ENCODE peak calls at places on chromosomes 12 and 14, in nine cellular contexts. F is K562, U is HCT116, O is astrocyte, G is GM23338, M is endothelial cell of umbilical vein, X is MM.1S, N is neural progenitor cell, V is hepatocyte. Y is an unnamed sample.

GRCh38 chr12:77685112-77685511 is 145.6 kb upstream of the NAV3 start:
- DNase-seq in F (no peak), U (peak; percentile 71), O (peak; percentile 57), G (peak; percentile 82), M (peak; percentile 80), X (peak; percentile 72), N (peak; percentile 85), V (peak; percentile 84), Y (peak; percentile 88)

GRCh38 chr12:131202592-131203378 is 249.1 kb downstream of the ADGRD1 start:
- DNase-seq in F (peak; percentile 6), U (no peak), O (no peak), G (no peak), M (no peak), X (no peak), N (no peak), V (no peak), Y (no peak)

GRCh38 chr14:91946313-91947195 is 940 bp downstream of the FBLN5 start:
- DNase-seq in F (no peak), U (no peak), O (peak; percentile 22), G (no peak), M (peak; percentile 55), X (no peak), N (no peak), V (no peak), Y (peak; percentile 28)

GRCh38 chr14:68673464-68673863 is 119.4 kb downstream of the ZFP36L1 start:
- DNase-seq in F (no peak), U (no peak), O (no peak), G (no peak), M (no peak), X (no peak), N (no peak), V (no peak), Y (no peak)

GRCh38 chr12:105935981-105936380 is 202.8 kb downstream of the NUAK1 start:
- DNase-seq in F (no peak), U (no peak), O (peak; percentile 74), G (no peak), M (peak; percentile 13), X (no peak), N (no peak), V (no peak), Y (no peak)

GRCh38 chr12:50922820-50923219 is 29.5 kb upstream of the HIGD1C start:
- DNase-seq in F (no peak), U (no peak), O (no peak), G (no peak), M (peak; percentile 47), X (no peak), N (peak; percentile 17), V (no peak), Y (no peak)

GRCh38 chr12:111636209-111636928 is 37.3 kb upstream of the ATXN2 start:
- DNase-seq in F (peak; percentile 81), U (no peak), O (peak; percentile 76), G (peak; percentile 85), M (peak; percentile 55), X (no peak), N (peak; percentile 84), V (peak; percentile 78), Y (peak; percentile 65)

GRCh38 chr12:123397400-123397799 is 13.5 kb downstream of the KMT5A start:
- DNase-seq in F (no peak), U (no peak), O (no peak), G (no peak), M (no peak), X (no peak), N (no peak), V (no peak), Y (no peak)

GRCh38 chr14:96267336-96267735 is 11.3 kb downstream of the BDKRB1 start:
- DNase-seq in F (no peak), U (no peak), O (peak; percentile 64), G (no peak), M (no peak), X (no peak), N (no peak), V (peak; percentile 65), Y (peak; percentile 79)

GRCh38 chr12:108040968-108041367 is 88.1 kb upstream of the WSCD2 start:
- DNase-seq in F (no peak), U (no peak), O (no peak), G (no peak), M (no peak), X (no peak), N (no peak), V (no peak), Y (no peak)

GRCh38 chr12:52243774-52244614 is 11.0 kb downstream of the KRT7 start:
- DNase-seq in F (no peak), U (no peak), O (peak; percentile 85), G (no peak), M (peak; percentile 84), X (peak; percentile 10), N (no peak), V (peak; percentile 59), Y (peak; percentile 27)

GRCh38 chr12:24947541-24948451 is 1.1 kb downstream of the BCAT1 start:
- DNase-seq in F (no peak), U (no peak), O (no peak), G (peak; percentile 46), M (peak; percentile 70), X (no peak), N (peak; percentile 40), V (no peak), Y (no peak)

GRCh38 chr14:102805454-102805891 is 28.2 kb downstream of the TRAF3 start:
- DNase-seq in F (peak; percentile 34), U (peak; percentile 68), O (peak; percentile 76), G (no peak), M (no peak), X (peak; percentile 71), N (no peak), V (no peak), Y (no peak)

GRCh38 chr12:3190101-3190500 is 112.9 kb downstream of the TSPAN9 start:
- DNase-seq in F (no peak), U (no peak), O (no peak), G (no peak), M (peak; percentile 72), X (no peak), N (no peak), V (no peak), Y (no peak)

GRCh38 chr12:75812341-75813018 is 219.1 kb downstream of the PHLDA1 start:
- DNase-seq in F (no peak), U (no peak), O (peak; percentile 75), G (peak; percentile 67), M (no peak), X (peak; percentile 68), N (peak; percentile 5), V (peak; percentile 8), Y (peak; percentile 60)

GRCh38 chr12:37666069-37666781 is 650.3 kb upstream of the ALG10B start:
- DNase-seq in F (no peak), U (no peak), O (no peak), G (no peak), M (no peak), X (no peak), N (no peak), V (no peak), Y (no peak)

GRCh38 chr14:30214456-30215090 is 286.9 kb upstream of the PRKD1 start:
- DNase-seq in F (peak; percentile 22), U (peak; percentile 8), O (peak; percentile 58), G (peak; percentile 75), M (peak; percentile 65), X (peak; percentile 36), N (peak; percentile 72), V (peak; percentile 72), Y (peak; percentile 72)

GRCh38 chr14:71416392-71416791 is 509.1 kb downstream of the PCNX1 start:
- DNase-seq in F (no peak), U (no peak), O (peak; percentile 18), G (no peak), M (no peak), X (no peak), N (no peak), V (no peak), Y (no peak)

GRCh38 chr12:43309845-43310405 is 242.1 kb downstream of the ADAMTS20 start:
- DNase-seq in F (no peak), U (no peak), O (peak; percentile 95), G (no peak), M (no peak), X (peak; percentile 16), N (no peak), V (no peak), Y (no peak)

GRCh38 chr12:56900583-56900982 is 33.6 kb downstream of the SDR9C7 start:
- DNase-seq in F (peak; percentile 59), U (peak; percentile 91), O (no peak), G (no peak), M (peak; percentile 83), X (no peak), N (no peak), V (no peak), Y (no peak)

GRCh38 chr12:51771008-51771407 is 77.5 kb downstream of the FIGNL2 start:
- DNase-seq in F (no peak), U (no peak), O (no peak), G (no peak), M (no peak), X (no peak), N (no peak), V (no peak), Y (no peak)

GRCh38 chr12:67661311-67662011 is 12.9 kb downstream of the DYRK2 start:
- DNase-seq in F (no peak), U (no peak), O (peak; percentile 80), G (no peak), M (no peak), X (no peak), N (no peak), V (no peak), Y (peak; percentile 85)

GRCh38 chr12:122048156-122048555 is 26.5 kb downstream of the BCL7A start:
- DNase-seq in F (no peak), U (no peak), O (peak; percentile 80), G (no peak), M (no peak), X (no peak), N (no peak), V (peak; percentile 54), Y (no peak)

GRCh38 chr14:66758031-66758613 is 250.2 kb downstream of the GPHN start:
- DNase-seq in F (no peak), U (no peak), O (no peak), G (peak; percentile 66), M (no peak), X (no peak), N (peak; percentile 31), V (no peak), Y (no peak)
- TF ChIP-seq CTCF in F (no peak), U (peak; percentile 28), O (no peak), G (peak; percentile 62), M (no peak), X (no peak), N (peak; percentile 52), V (peak; percentile 3), Y (peak; percentile 34)

GRCh38 chr14:60655114-60655897 is 6.0 kb upstream of the SIX1 start:
- DNase-seq in F (no peak), U (no peak), O (no peak), G (peak; percentile 82), M (no peak), X (no peak), N (peak; percentile 65), V (peak; percentile 63), Y (no peak)
- TF ChIP-seq EZH2 in F (no peak), U (no peak), O (no peak), G (peak; percentile 94), M (no peak), X (no peak), N (peak; percentile 5), V (no peak), Y (no peak)

GRCh38 chr14:33275879-33276278 is 337.2 kb downstream of the NPAS3 start:
- DNase-seq in F (no peak), U (no peak), O (no peak), G (no peak), M (no peak), X (no peak), N (no peak), V (no peak), Y (no peak)
- TF ChIP-seq CTCF in F (no peak), U (no peak), O (no peak), G (no peak), M (no peak), X (no peak), N (no peak), V (no peak), Y (no peak)

GRCh38 chr12:114439306-114439705 is 33.4 kb upstream of the TBX5 start:
- DNase-seq in F (no peak), U (no peak), O (no peak), G (peak; percentile 64), M (no peak), X (no peak), N (peak; percentile 71), V (peak; percentile 19), Y (no peak)
- TF ChIP-seq EZH2 in F (no peak), U (no peak), O (no peak), G (peak; percentile 97), M (no peak), X (no peak), N (peak; percentile 95), V (peak; percentile 52), Y (no peak)